ENCODE peak calls at places on chromosome X, in ten cellular contexts. E is heart left ventricle; U is Jurkat, Clone E6-1; I is effector memory CD4-positive, alpha-beta T cell; L is GM06990; M is naive thymus-derived CD4-positive, alpha-beta T cell; S is astrocyte of the spinal cord; A is astrocyte; O is GM12865; R is DND-41. D is an unnamed sample.

GRCh38 chrX:152635941-152636340 is 1.8 kb upstream of the GABRQ start:
- DNase-seq in R (peak), A (peak), S (peak), O (peak), L (no peak), I (no peak), U (peak), E (no peak), M (no peak), D (no peak)

GRCh38 chrX:114519524-114519923 is 64.4 kb upstream of the HTR2C start:
- DNase-seq in S (no peak), U (no peak), M (no peak), O (no peak), I (no peak), E (no peak), R (no peak), A (no peak), L (no peak), D (no peak)

GRCh38 chrX:38868941-38869378 is 67.7 kb downstream of the MID1IP1 start:
- DNase-seq in A (peak), E (no peak), S (peak), R (no peak), L (no peak), I (no peak), M (no peak), O (no peak), U (no peak), D (peak)

GRCh38 chrX:138756234-138756633 is 44.7 kb upstream of the FGF13 start:
- DNase-seq in U (no peak), L (no peak), A (peak), M (no peak), E (peak), R (no peak), O (no peak), S (peak), I (no peak), D (no peak)

GRCh38 chrX:46386511-46386910 is 158.7 kb downstream of the ZNF674 start:
- DNase-seq in E (no peak), I (no peak), A (no peak), U (no peak), S (no peak), O (no peak), R (no peak), M (no peak), L (no peak), D (no peak)

GRCh38 chrX:17591741-17592110 is 145.6 kb upstream of the SCML1 start:
- DNase-seq in E (no peak), M (no peak), L (no peak), I (no peak), A (peak), U (no peak), R (no peak), S (peak), O (peak), D (no peak)

GRCh38 chrX:94162971-94163370 is 489.0 kb downstream of the FAM133A start:
- DNase-seq in R (no peak), O (no peak), S (no peak), I (no peak), M (no peak), E (no peak), U (no peak), A (no peak), L (no peak), D (no peak)

GRCh38 chrX:11146411-11146810 is 35.3 kb downstream of the HCCS start:
- DNase-seq in L (no peak), M (no peak), A (no peak), R (no peak), S (no peak), U (no peak), E (no peak), O (no peak), I (no peak), D (no peak)

GRCh38 chrX:118117069-118117405 is 427 bp upstream of the KLHL13 start:
- DNase-seq in S (no peak), U (no peak), E (no peak), R (no peak), M (peak), I (no peak), L (no peak), A (no peak), O (no peak), D (peak)

GRCh38 chrX:119475389-119476101 is 7.3 kb downstream of the SLC25A5 start:
- DNase-seq in M (no peak), S (no peak), O (no peak), R (no peak), U (no peak), I (no peak), A (peak), L (no peak), E (no peak), D (no peak)

GRCh38 chrX:39260965-39261364 is 459.7 kb downstream of the MID1IP1 start:
- DNase-seq in U (no peak), R (no peak), I (no peak), L (no peak), M (no peak), A (peak), E (no peak), O (no peak), S (no peak), D (no peak)

GRCh38 chrX:139559383-139560042 is 29.0 kb downstream of the F9 start:
- DNase-seq in O (peak), I (no peak), S (peak), A (peak), R (peak), U (peak), E (peak), M (no peak), L (peak), D (peak)

GRCh38 chrX:4572652-4573051 is 859.2 kb upstream of the PRKX start:
- DNase-seq in A (no peak), R (no peak), O (no peak), I (no peak), E (no peak), L (no peak), U (no peak), S (no peak), M (no peak), D (no peak)

GRCh38 chrX:150506486-150506885 is 61.9 kb upstream of the MTM1 start:
- DNase-seq in U (no peak), O (no peak), S (no peak), R (no peak), M (no peak), E (no peak), I (no peak), A (no peak), L (no peak), D (no peak)

GRCh38 chrX:49876750-49877149 is 2.5 kb upstream of the USP27X start:
- DNase-seq in O (peak), M (peak), U (peak), I (no peak), R (peak), S (peak), E (no peak), A (no peak), L (no peak), D (no peak)

GRCh38 chrX:24515447-24515846 is 50.4 kb downstream of the PDK3 start:
- DNase-seq in U (no peak), I (no peak), O (no peak), E (no peak), R (no peak), M (no peak), A (no peak), L (no peak), S (peak), D (no peak)

GRCh38 chrX:148867596-148867995 is 367.2 kb downstream of the AFF2 start:
- DNase-seq in I (no peak), R (no peak), U (no peak), L (no peak), S (no peak), E (no peak), O (no peak), M (no peak), A (no peak), D (no peak)

GRCh38 chrX:38627683-38628082 is 66.3 kb downstream of the TSPAN7 start:
- DNase-seq in U (peak), R (peak), L (no peak), S (peak), M (peak), I (no peak), O (peak), E (no peak), A (no peak), D (peak)

GRCh38 chrX:155329293-155329692 is 5.1 kb downstream of the CLIC2 start:
- DNase-seq in R (no peak), U (no peak), L (no peak), O (no peak), S (no peak), E (no peak), I (no peak), A (no peak), M (no peak), D (no peak)

GRCh38 chrX:23598561-23598960 is 68.7 kb upstream of the PRDX4 start:
- DNase-seq in R (no peak), S (no peak), O (no peak), A (no peak), E (no peak), L (no peak), U (no peak), I (no peak), M (no peak), D (no peak)

GRCh38 chrX:22171287-22172060 is 101.2 kb upstream of the CBLL2 start:
- DNase-seq in U (no peak), S (no peak), E (no peak), R (no peak), O (no peak), M (no peak), L (no peak), A (no peak), I (no peak), D (no peak)

GRCh38 chrX:154006965-154007364 is 12.7 kb downstream of the IRAK1 start:
- DNase-seq in E (no peak), I (no peak), U (no peak), R (no peak), A (no peak), O (no peak), L (no peak), S (no peak), M (no peak), D (no peak)

GRCh38 chrX:12958059-12958458 is 16.9 kb upstream of the TMSB4X start:
- DNase-seq in M (no peak), R (no peak), O (peak), S (no peak), E (no peak), A (no peak), L (no peak), U (no peak), I (no peak), D (no peak)

GRCh38 chrX:118971552-118971951 is 2.9 kb upstream of the LONRF3 start:
- DNase-seq in L (no peak), E (no peak), M (no peak), R (no peak), S (no peak), U (no peak), I (no peak), O (no peak), A (no peak), D (no peak)

GRCh38 chrX:71366674-71367256 is 608 bp downstream of the TAF1 start:
- DNase-seq in S (peak), O (peak), I (no peak), U (no peak), A (no peak), M (peak), L (peak), E (peak), R (peak), D (peak)

GRCh38 chrX:39527045-39527444 is 570.7 kb downstream of the BCOR start:
- DNase-seq in R (no peak), I (no peak), U (no peak), A (peak), S (peak), L (no peak), M (no peak), E (no peak), O (no peak), D (no peak)

GRCh38 chrX:41491267-41492004 is 44.3 kb downstream of the NYX start:
- DNase-seq in S (peak), E (no peak), R (no peak), L (no peak), U (no peak), I (no peak), M (no peak), A (peak), O (no peak), D (no peak)

GRCh38 chrX:82458207-82458754 is 1049.8 kb upstream of the POU3F4 start:
- DNase-seq in O (no peak), M (no peak), A (no peak), S (no peak), R (no peak), I (no peak), E (no peak), L (no peak), U (no peak), D (no peak)

GRCh38 chrX:41858161-41858775 is 65.1 kb downstream of the CASK start:
- DNase-seq in U (no peak), R (no peak), A (no peak), O (no peak), S (no peak), I (no peak), E (no peak), L (no peak), M (no peak), D (no peak)

GRCh38 chrX:23662853-23663252 is 4.4 kb upstream of the PRDX4 start:
- DNase-seq in I (no peak), S (no peak), R (no peak), O (peak), M (no peak), L (peak), U (no peak), E (no peak), A (peak), D (no peak)

GRCh38 chrX:150635952-150636351 is 57.2 kb upstream of the MTMR1 start:
- DNase-seq in E (no peak), M (no peak), A (peak), U (no peak), S (peak), I (no peak), O (peak), R (no peak), L (peak), D (no peak)

GRCh38 chrX:108437354-108437753 is 868 bp downstream of the COL4A6 start:
- DNase-seq in I (no peak), S (no peak), U (no peak), A (no peak), L (no peak), R (no peak), M (no peak), E (no peak), O (no peak), D (no peak)

GRCh38 chrX:108439961-108440696 is 491 bp downstream of the COL4A5 start:
- DNase-seq in U (no peak), I (no peak), L (peak), S (no peak), O (no peak), R (no peak), A (no peak), M (no peak), E (no peak), D (no peak)

GRCh38 chrX:108435261-108435660 is 3.0 kb downstream of the COL4A6 start:
- DNase-seq in L (no peak), R (no peak), U (no peak), S (no peak), O (no peak), A (no peak), M (no peak), I (no peak), E (no peak), D (no peak)

GRCh38 chrX:108439434-108439883 is at the start of gene COL4A5:
- DNase-seq in U (no peak), M (no peak), A (peak), O (peak), I (no peak), E (peak), S (peak), L (peak), R (no peak), D (peak)

GRCh38 chrX:108437789-108438623 is at the start of gene COL4A6:
- DNase-seq in S (no peak), U (no peak), O (no peak), M (no peak), R (no peak), E (no peak), A (no peak), I (no peak), L (peak), D (no peak)
- H3K4me3 ChIP-seq in S (peak), U (no peak), O (no peak), M (no peak), R (no peak), E (peak), A (peak), I (no peak), L (no peak), D (no peak)

DNA sequence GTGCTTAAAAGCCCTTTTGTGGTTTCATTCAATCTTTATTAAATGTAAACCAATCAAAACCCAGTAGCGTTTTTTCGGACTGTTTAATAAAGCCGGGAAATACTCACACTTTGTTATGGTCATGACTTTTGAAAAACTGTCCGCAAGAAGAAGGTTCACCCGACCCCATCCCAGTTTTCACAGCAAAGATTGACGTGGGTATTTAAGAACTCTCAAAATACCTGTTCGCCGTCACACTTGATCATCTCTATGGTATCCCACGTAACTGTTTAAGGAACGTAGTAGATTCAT is 20.9 kb downstream of the ETDB start:
- DNase-seq in I (no peak), S (no peak), U (no peak), R (no peak), M (no peak), L (no peak), E (no peak), O (no peak), A (no peak), D (no peak)
- H3K4me3 ChIP-seq in I (peak), S (no peak), U (no peak), R (no peak), M (peak), L (no peak), E (peak), O (no peak), A (peak), D (no peak)

GRCh38 chrX:132533409-132533808 is 44.6 kb upstream of the MBNL3 start:
- DNase-seq in S (peak), I (no peak), U (no peak), O (no peak), A (no peak), M (no peak), L (no peak), R (no peak), E (no peak), D (no peak)
- H3K4me3 ChIP-seq in S (no peak), I (no peak), U (no peak), O (no peak), A (no peak), M (no peak), L (no peak), R (no peak), E (no peak), D (no peak)

GRCh38 chrX:136589966-136590365 is 58.0 kb downstream of the VGLL1 start:
- DNase-seq in A (no peak), M (no peak), I (no peak), S (no peak), E (no peak), L (no peak), U (no peak), R (no peak), O (no peak), D (no peak)
- H3K4me3 ChIP-seq in A (no peak), M (no peak), I (no peak), S (no peak), E (no peak), L (no peak), U (no peak), R (no peak), O (no peak), D (no peak)

GRCh38 chrX:115939070-115939469 is 231.5 kb upstream of the AGTR2 start:
- DNase-seq in A (no peak), E (no peak), O (peak), M (no peak), R (no peak), L (peak), U (no peak), S (no peak), I (no peak), D (no peak)

GRCh38 chrX:115941388-115941787 is 229.2 kb upstream of the AGTR2 start:
- DNase-seq in M (no peak), E (no peak), L (no peak), U (no peak), R (no peak), A (no peak), S (no peak), I (no peak), O (no peak), D (no peak)

GRCh38 chrX:115940888-115941332 is 229.6 kb upstream of the AGTR2 start:
- DNase-seq in S (peak), U (no peak), E (no peak), R (no peak), L (peak), A (no peak), M (peak), I (peak), O (peak), D (no peak)

GRCh38 chrX:115939636-115940160 is 230.8 kb upstream of the AGTR2 start:
- DNase-seq in L (peak), R (no peak), E (no peak), S (no peak), M (no peak), A (no peak), I (no peak), O (no peak), U (no peak), D (no peak)

GRCh38 chrX:115940348-115940747 is 230.2 kb upstream of the AGTR2 start:
- DNase-seq in A (no peak), O (no peak), L (peak), I (no peak), E (no peak), R (no peak), M (no peak), S (no peak), U (no peak), D (no peak)
- H3K4me3 ChIP-seq in A (no peak), O (no peak), L (no peak), I (no peak), E (no peak), R (no peak), M (no peak), S (no peak), U (no peak), D (no peak)

GRCh38 chrX:133810925-133811324 is 174.5 kb downstream of the GPC3 start:
- DNase-seq in S (no peak), E (no peak), M (no peak), A (no peak), I (no peak), O (no peak), U (no peak), L (no peak), R (no peak), D (no peak)
- H3K4me3 ChIP-seq in S (no peak), E (no peak), M (no peak), A (no peak), I (no peak), O (no peak), U (no peak), L (no peak), R (no peak), D (no peak)

GRCh38 chrX:16335181-16335580 is 167.9 kb downstream of the MAGEB17 start:
- DNase-seq in M (no peak), R (no peak), U (no peak), L (no peak), A (no peak), I (no peak), O (no peak), S (no peak), E (no peak), D (no peak)
- H3K4me3 ChIP-seq in M (no peak), R (no peak), U (no peak), L (no peak), A (no peak), I (no peak), O (no peak), S (no peak), E (no peak), D (no peak)

GRCh38 chrX:14528629-14529287 is 578 bp upstream of the GLRA2 start:
- DNase-seq in U (peak), M (peak), E (peak), S (peak), O (peak), L (peak), A (no peak), I (peak), R (peak), D (peak)
- H3K4me3 ChIP-seq in U (no peak), M (no peak), E (no peak), S (no peak), O (no peak), L (no peak), A (no peak), I (no peak), R (no peak), D (no peak)

DNA sequence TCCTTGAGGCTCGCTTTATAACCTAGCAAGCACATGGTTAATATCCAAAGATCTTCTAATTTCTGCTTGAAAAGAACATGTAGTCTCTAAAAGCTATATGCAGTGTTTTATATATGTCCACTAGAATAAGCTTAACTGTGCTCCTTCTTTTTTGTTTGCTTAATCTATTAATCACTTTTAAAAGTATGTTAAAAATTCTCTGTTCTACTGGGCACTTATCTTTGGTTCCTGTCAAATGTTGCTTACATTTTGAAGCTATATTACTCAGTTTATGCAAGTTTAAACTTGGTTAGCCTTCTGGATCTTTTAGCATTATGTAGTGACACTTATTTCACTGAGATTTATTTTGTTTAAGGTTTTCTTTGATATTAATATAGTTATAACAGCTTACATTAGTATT is 32.5 kb downstream of the MAOA start:
- DNase-seq in R (no peak), O (no peak), U (no peak), A (no peak), L (no peak), M (no peak), S (no peak), I (no peak), E (no peak), D (no peak)
- H3K4me3 ChIP-seq in R (no peak), O (no peak), U (no peak), A (no peak), L (no peak), M (no peak), S (no peak), I (no peak), E (no peak), D (no peak)

GRCh38 chrX:3286196-3286920 is 60.1 kb downstream of the MXRA5 start:
- DNase-seq in O (no peak), E (no peak), U (no peak), R (no peak), I (no peak), A (peak), M (no peak), S (peak), L (no peak), D (no peak)
- H3K4me3 ChIP-seq in O (no peak), E (no peak), U (no peak), R (no peak), I (no peak), A (peak), M (no peak), S (peak), L (no peak), D (no peak)

D was measured in HL-60.